ENCODE peak calls at places on chromosomes 1 and 21, in ten cellular contexts. I, O, Q, C, N, D, G, Z, P and B are unnamed samples.

GRCh38 chr1:112380356-112380755 is 15.7 kb upstream of the CTTNBP2NL start:
- DNase-seq in O (no peak), P (no peak), D (no peak), G (no peak), Z (no peak), N (no peak), C (no peak), Q (no peak), I (no peak), B (no peak)

GRCh38 chr1:45205000-45205909 is 1.1 kb downstream of the ZSWIM5 start:
- DNase-seq in O (peak), Q (peak), Z (peak), D (no peak), C (peak), G (no peak), N (peak), P (peak), I (peak), B (peak)

GRCh38 chr1:11784993-11785769 is 20.6 kb downstream of the MTHFR start:
- DNase-seq in D (peak), P (peak), I (no peak), C (peak), Z (peak), N (peak), O (peak), G (no peak), Q (no peak), B (peak)

GRCh38 chr1:202131956-202132821 is 9.5 kb downstream of the GPR37L1 start:
- DNase-seq in I (no peak), Z (no peak), D (no peak), C (no peak), P (peak), G (no peak), O (no peak), N (no peak), Q (no peak), B (peak)

GRCh38 chr1:1281533-1282321 is 1.5 kb downstream of the SCNN1D start:
- DNase-seq in Z (no peak), G (no peak), D (no peak), O (no peak), C (peak), Q (peak), I (no peak), N (peak), P (peak), B (no peak)

GRCh38 chr1:155178441-155179106 is 4.9 kb downstream of the TRIM46 start:
- DNase-seq in C (no peak), P (no peak), I (no peak), Q (no peak), Z (peak), D (peak), N (no peak), G (no peak), O (peak), B (peak)

GRCh38 chr1:18134324-18135046 is 26.9 kb downstream of the IGSF21 start:
- DNase-seq in D (no peak), I (no peak), N (peak), Q (peak), Z (no peak), C (no peak), P (no peak), G (no peak), O (peak), B (no peak)

GRCh38 chr1:59302871-59303270 is 6.0 kb downstream of the FGGY start:
- DNase-seq in Z (no peak), D (no peak), P (no peak), C (no peak), G (no peak), I (no peak), Q (no peak), O (no peak), N (no peak), B (no peak)

GRCh38 chr1:155002479-155003226 is at the start of gene ZBTB7B:
- DNase-seq in G (no peak), I (no peak), P (no peak), Q (no peak), D (peak), N (peak), O (no peak), C (peak), Z (peak), B (no peak)

GRCh38 chr1:43302721-43303476 is 2.1 kb downstream of the TIE1 start:
- DNase-seq in N (no peak), Z (no peak), C (peak), Q (no peak), G (no peak), O (no peak), P (no peak), D (no peak), I (no peak), B (peak)

GRCh38 chr21:36743008-36743407 is 44.1 kb downstream of the SIM2 start:
- DNase-seq in Q (no peak), Z (peak), G (no peak), C (no peak), N (no peak), D (no peak), I (no peak), O (no peak), P (no peak), B (peak)

GRCh38 chr1:200351826-200352549 is 57.8 kb downstream of the ZNF281 start:
- DNase-seq in C (peak), I (peak), G (no peak), Q (no peak), O (no peak), D (no peak), Z (no peak), N (no peak), P (no peak), B (no peak)

GRCh38 chr1:185813401-185813979 is 79.3 kb downstream of the HMCN1 start:
- DNase-seq in N (peak), O (peak), D (peak), G (no peak), I (no peak), Q (peak), Z (no peak), C (peak), P (no peak), B (no peak)

GRCh38 chr1:223706077-223706988 is 6.0 kb upstream of the CAPN2 start:
- DNase-seq in I (no peak), D (no peak), G (no peak), O (peak), N (peak), C (peak), P (no peak), Z (no peak), Q (peak), B (no peak)

GRCh38 chr1:24199291-24199900 is 12.3 kb upstream of the IFNLR1 start:
- DNase-seq in P (peak), O (peak), C (peak), I (peak), D (peak), G (no peak), N (peak), Q (peak), Z (peak), B (no peak)

GRCh38 chr1:112744019-112744578 is 29.0 kb upstream of the PPM1J start:
- DNase-seq in C (peak), D (no peak), Q (no peak), G (no peak), P (no peak), Z (no peak), N (peak), O (no peak), I (no peak), B (no peak)

GRCh38 chr1:170910273-170910672 is 25.1 kb upstream of the MROH9 start:
- DNase-seq in P (no peak), G (no peak), O (no peak), C (peak), D (no peak), N (no peak), Z (no peak), Q (no peak), I (no peak), B (no peak)

GRCh38 chr1:50633465-50633864 is 210.2 kb upstream of the DMRTA2 start:
- DNase-seq in O (peak), C (no peak), P (no peak), N (peak), G (no peak), Q (peak), I (no peak), D (no peak), Z (no peak), B (no peak)

GRCh38 chr1:66282343-66282852 is 251.6 kb upstream of the SGIP1 start:
- DNase-seq in N (no peak), P (no peak), Z (peak), C (peak), G (no peak), O (no peak), D (no peak), I (peak), Q (no peak), B (no peak)

GRCh38 chr21:16117331-16117730 is 387.5 kb downstream of the USP25 start:
- DNase-seq in C (peak), Q (no peak), O (no peak), Z (no peak), D (no peak), N (no peak), G (no peak), I (no peak), P (no peak), B (no peak)

GRCh38 chr21:41931041-41931451 is 22.8 kb downstream of the C2CD2 start:
- DNase-seq in N (no peak), C (peak), G (no peak), P (no peak), D (no peak), I (no peak), Z (no peak), Q (no peak), O (no peak), B (peak)

GRCh38 chr1:244349581-244350001 is 102.1 kb downstream of the ADSS2 start:
- DNase-seq in Q (no peak), P (no peak), I (no peak), C (no peak), N (no peak), D (peak), G (no peak), O (no peak), Z (no peak), B (no peak)

GRCh38 chr21:34630536-34631143 is 15.7 kb upstream of the RCAN1 start:
- DNase-seq in D (peak), P (peak), Q (peak), I (no peak), G (no peak), N (peak), O (peak), C (peak), Z (no peak), B (no peak)

GRCh38 chr1:92934395-92935378 is 26.6 kb downstream of the DIPK1A start:
- DNase-seq in C (no peak), N (peak), O (peak), Q (peak), P (peak), G (no peak), D (no peak), Z (no peak), I (no peak), B (peak)

GRCh38 chr1:196678510-196678884 is 26.7 kb downstream of the CFH start:
- DNase-seq in G (no peak), P (no peak), C (peak), D (no peak), I (no peak), Z (no peak), Q (no peak), O (no peak), N (no peak), B (no peak)

GRCh38 chr1:183277821-183278735 is 92.0 kb downstream of the LAMC2 start:
- DNase-seq in D (no peak), O (no peak), N (no peak), G (no peak), I (no peak), Q (no peak), C (peak), Z (no peak), P (no peak), B (peak)

GRCh38 chr1:23904748-23905357 is 8.3 kb downstream of the CNR2 start:
- DNase-seq in Z (no peak), P (no peak), O (no peak), N (no peak), G (no peak), C (peak), D (no peak), I (no peak), Q (no peak), B (no peak)

GRCh38 chr21:43832158-43832550 is 32.9 kb upstream of the AGPAT3 start:
- DNase-seq in Z (no peak), G (no peak), Q (no peak), O (no peak), P (no peak), N (no peak), C (no peak), I (no peak), D (no peak), B (peak)

GRCh38 chr1:175725684-175726083 is 17.7 kb downstream of the TNR start:
- DNase-seq in O (no peak), Z (no peak), N (no peak), Q (no peak), D (no peak), G (no peak), C (peak), P (peak), I (no peak), B (no peak)

GRCh38 chr1:172547071-172547470 is 14.1 kb downstream of the SUCO start:
- DNase-seq in Q (no peak), N (no peak), C (no peak), G (no peak), O (no peak), Z (no peak), D (no peak), I (no peak), P (no peak), B (no peak)

GRCh38 chr21:37257526-37257966 is 9.6 kb downstream of the VPS26C start:
- DNase-seq in P (no peak), G (no peak), Z (no peak), I (no peak), D (no peak), C (peak), N (peak), O (no peak), Q (peak), B (no peak)

GRCh38 chr1:221141606-221142285 is 262.5 kb downstream of the HLX start:
- DNase-seq in O (no peak), I (no peak), P (no peak), N (no peak), Z (no peak), G (no peak), Q (no peak), D (no peak), C (no peak), B (no peak)

GRCh38 chr1:48495911-48496310 is 23.9 kb upstream of the SPATA6 start:
- DNase-seq in Z (no peak), C (no peak), I (no peak), D (no peak), G (no peak), Q (no peak), P (no peak), O (no peak), N (no peak), B (no peak)

GRCh38 chr1:63321788-63322247 is 549 bp upstream of the FOXD3 start:
- DNase-seq in N (no peak), P (no peak), Z (peak), G (no peak), D (no peak), O (no peak), I (no peak), Q (peak), C (no peak), B (no peak)

GRCh38 chr1:13965770-13966398 is 265.9 kb downstream of the PRDM2 start:
- DNase-seq in I (no peak), Z (no peak), O (peak), P (peak), D (peak), C (peak), Q (peak), G (no peak), N (peak), B (no peak)

GRCh38 chr1:215631489-215631888 is 64.4 kb downstream of the KCTD3 start:
- DNase-seq in Z (no peak), I (no peak), N (peak), C (peak), G (no peak), D (no peak), P (peak), Q (peak), O (no peak), B (no peak)